ENCODE peak calls at places on chromosomes 5 and 9, in seven cellular contexts. W, H, M, E, I, T and C are unnamed samples.

GRCh38 chr5:31663519-31663918 is 24.6 kb downstream of the PDZD2 start:
- DNase-seq in W (no peak), H (no peak), M (no peak), E (no peak), I (peak; percentile 14), T (no peak), C (peak; percentile 25)

GRCh38 chr9:12497790-12498189 is 195.4 kb upstream of the TYRP1 start:
- DNase-seq in W (no peak), H (no peak), M (no peak), E (no peak), I (no peak), T (no peak), C (no peak)

GRCh38 chr5:91379602-91380490 is 3.3 kb downstream of the ARRDC3 start:
- DNase-seq in W (peak; percentile 96), H (peak; percentile 97), M (peak; percentile 64), E (peak; percentile 94), I (peak; percentile 84), T (peak; percentile 98), C (peak; percentile 96)

GRCh38 chr5:170660531-170660930 is 123.0 kb upstream of the GABRP start:
- DNase-seq in W (no peak), H (no peak), M (no peak), E (no peak), I (no peak), T (no peak), C (no peak)

GRCh38 chr9:88033303-88033702 is 59.0 kb upstream of the CDK20 start:
- DNase-seq in W (peak; percentile 21), H (no peak), M (no peak), E (no peak), I (no peak), T (no peak), C (no peak)

GRCh38 chr9:113992276-113992951 is 85.7 kb downstream of the AMBP start:
- DNase-seq in W (no peak), H (no peak), M (no peak), E (peak; percentile 95), I (peak; percentile 48), T (no peak), C (peak; percentile 66)

GRCh38 chr5:71587709-71588532 is 781 bp downstream of the MCCC2 start:
- DNase-seq in W (no peak), H (no peak), M (no peak), E (no peak), I (no peak), T (no peak), C (no peak)

GRCh38 chr5:69238760-69239251 is 4.1 kb downstream of the CDK7 start:
- DNase-seq in W (no peak), H (no peak), M (peak; percentile 69), E (no peak), I (no peak), T (no peak), C (no peak)

GRCh38 chr5:181223729-181224389 is 778 bp downstream of the TRIM41 start:
- DNase-seq in W (peak; percentile 60), H (no peak), M (no peak), E (peak; percentile 80), I (no peak), T (peak; percentile 83), C (peak; percentile 83)

GRCh38 chr5:76393035-76393680 is 9.9 kb upstream of the IQGAP2 start:
- DNase-seq in W (no peak), H (peak; percentile 60), M (no peak), E (no peak), I (no peak), T (no peak), C (no peak)

GRCh38 chr5:151601376-151601775 is 10.2 kb upstream of the FAT2 start:
- DNase-seq in W (no peak), H (no peak), M (no peak), E (no peak), I (no peak), T (no peak), C (no peak)

GRCh38 chr9:98022447-98022846 is 34.1 kb upstream of the NANS start:
- DNase-seq in W (no peak), H (no peak), M (no peak), E (peak; percentile 51), I (no peak), T (no peak), C (no peak)

GRCh38 chr5:79284852-79285251 is 48.9 kb downstream of the JMY start:
- DNase-seq in W (no peak), H (no peak), M (no peak), E (no peak), I (no peak), T (no peak), C (no peak)

GRCh38 chr5:139574641-139575312 is 13.6 kb downstream of the UBE2D2 start:
- DNase-seq in W (no peak), H (peak; percentile 57), M (no peak), E (no peak), I (no peak), T (no peak), C (no peak)

GRCh38 chr9:132200706-132201105 is 38.8 kb downstream of the NTNG2 start:
- DNase-seq in W (no peak), H (no peak), M (no peak), E (no peak), I (no peak), T (no peak), C (no peak)

GRCh38 chr5:108641596-108641995 is 106.1 kb upstream of the FER start:
- DNase-seq in W (no peak), H (no peak), M (no peak), E (no peak), I (no peak), T (no peak), C (no peak)

GRCh38 chr5:59069438-59070079 is 486.7 kb downstream of the RAB3C start:
- DNase-seq in W (no peak), H (peak; percentile 32), M (no peak), E (peak; percentile 75), I (peak; percentile 28), T (no peak), C (no peak)

GRCh38 chr5:119470851-119471451 is 18.7 kb downstream of the HSD17B4 start:
- DNase-seq in W (no peak), H (peak; percentile 56), M (no peak), E (no peak), I (no peak), T (no peak), C (no peak)

GRCh38 chr5:7392401-7393024 is 3.4 kb upstream of the ADCY2 start:
- DNase-seq in W (peak; percentile 43), H (peak; percentile 60), M (no peak), E (peak; percentile 76), I (no peak), T (no peak), C (no peak)

GRCh38 chr5:153513171-153513570 is 22.7 kb downstream of the GRIA1 start:
- DNase-seq in W (no peak), H (no peak), M (no peak), E (no peak), I (no peak), T (no peak), C (no peak)

GRCh38 chr9:95875305-95876137 is at the start of gene ERCC6L2:
- DNase-seq in W (peak; percentile 95), H (peak; percentile 99), M (peak; percentile 93), E (peak; percentile 99), I (peak; percentile 90), T (peak; percentile 97), C (peak; percentile 94)

GRCh38 chr9:90680534-90680933 is 37.9 kb upstream of the DIRAS2 start:
- DNase-seq in W (no peak), H (no peak), M (no peak), E (no peak), I (no peak), T (no peak), C (no peak)

GRCh38 chr9:108272350-108272899 is 583.4 kb downstream of the ACTL7B start:
- DNase-seq in W (peak; percentile 77), H (peak; percentile 41), M (no peak), E (peak; percentile 67), I (peak; percentile 6), T (peak; percentile 66), C (peak; percentile 41)

GRCh38 chr5:78738104-78738503 is 89.5 kb upstream of the LHFPL2 start:
- DNase-seq in W (no peak), H (no peak), M (no peak), E (no peak), I (no peak), T (no peak), C (no peak)

GRCh38 chr5:131587541-131587940 is 47.5 kb downstream of the RAPGEF6 start:
- DNase-seq in W (no peak), H (no peak), M (no peak), E (no peak), I (no peak), T (no peak), C (no peak)

GRCh38 chr5:139061274-139061673 is 136.9 kb downstream of the SIL1 start:
- DNase-seq in W (no peak), H (no peak), M (no peak), E (peak; percentile 91), I (peak; percentile 13), T (peak; percentile 74), C (peak; percentile 72)

GRCh38 chr5:53001541-53001940 is 12.4 kb downstream of the ITGA2 start:
- DNase-seq in W (no peak), H (no peak), M (no peak), E (no peak), I (no peak), T (no peak), C (no peak)
- H3K4me1 ChIP-seq in W (no peaks in the 10 kb centered on the region), H (no peaks in the 10 kb centered on the region), M (peaks cover 40% of the 10 kb centered on the region), E (peaks cover 2% of the 10 kb centered on the region), I (no peaks in the 10 kb centered on the region), T (peaks cover 3% of the 10 kb centered on the region), C (no peaks in the 10 kb centered on the region)

GRCh38 chr5:149410721-149411432 is 31.8 kb upstream of the IL17B start:
- DNase-seq in W (no peak), H (no peak), M (no peak), E (no peak), I (no peak), T (peak; percentile 57), C (no peak)
- H3K27ac ChIP-seq in W (peak overlapping the region; percentile 83), H (no peak overlapping the region), M (no peak overlapping the region), E (no peak overlapping the region), I (peak overlapping the region; percentile 71), T (peak overlapping the region; percentile 60), C (peak overlapping the region; percentile 66)

DNA sequence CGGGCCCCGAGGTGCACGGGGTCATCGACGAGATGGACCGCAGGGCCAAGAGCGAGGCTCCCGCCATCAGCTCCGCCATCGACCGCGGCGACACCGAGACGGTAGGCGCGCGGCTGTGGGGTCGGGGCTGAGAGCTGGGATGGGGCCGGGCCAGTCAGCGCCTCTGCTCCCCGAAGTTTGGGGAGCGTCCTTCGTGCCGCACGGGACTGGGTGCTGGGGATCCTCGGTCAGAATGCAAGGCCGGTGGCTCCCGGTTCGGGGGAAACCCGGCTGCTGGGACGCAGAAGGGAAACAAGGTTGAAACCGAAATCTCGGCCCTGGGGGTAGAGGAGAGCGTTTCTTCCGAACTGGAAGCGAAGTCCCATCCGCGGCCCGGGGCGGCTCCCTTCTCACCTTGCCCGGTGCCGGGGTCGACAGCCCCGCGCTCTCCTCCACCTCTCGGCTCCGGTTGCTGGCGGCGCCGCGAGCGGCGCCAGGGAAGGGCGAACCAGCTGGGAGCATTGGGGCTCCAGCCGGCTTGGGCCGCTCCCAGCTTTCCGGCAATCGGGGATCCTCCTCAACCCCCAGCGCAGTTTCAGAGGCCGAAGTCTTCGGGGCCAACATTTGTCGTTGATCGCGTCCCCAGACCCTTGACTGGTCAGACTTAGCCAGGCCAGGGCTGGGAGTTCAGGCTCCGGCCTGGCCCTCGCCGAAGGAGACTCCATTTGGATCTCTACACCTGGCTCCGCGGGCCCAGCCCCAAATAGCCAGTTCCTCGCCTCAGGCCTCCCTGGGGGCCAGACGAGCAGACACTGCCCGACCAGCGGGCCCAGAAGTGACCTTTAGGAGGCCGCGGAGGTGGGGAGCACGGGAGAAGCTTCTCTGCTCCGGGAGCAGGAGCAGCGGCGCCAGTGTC is 1.0 kb downstream of the LHX2 start:
- DNase-seq in W (no peak), H (no peak), M (no peak), E (no peak), I (no peak), T (no peak), C (no peak)
- H3K4me1 ChIP-seq in W (peaks cover 18% of the 10 kb centered on the region), H (peaks cover 4% of the 10 kb centered on the region), M (no peaks in the 10 kb centered on the region), E (peaks cover 15% of the 10 kb centered on the region), I (peaks cover 24% of the 10 kb centered on the region), T (peaks cover 45% of the 10 kb centered on the region), C (peaks cover 11% of the 10 kb centered on the region)

GRCh38 chr9:2032234-2032633 is 17.1 kb downstream of the SMARCA2 start:
- DNase-seq in W (no peak), H (no peak), M (no peak), E (no peak), I (no peak), T (no peak), C (no peak)
- H3K27ac ChIP-seq in W (no peak overlapping the region), H (no peak overlapping the region), M (no peak overlapping the region), E (no peak overlapping the region), I (no peak overlapping the region), T (no peak overlapping the region), C (no peak overlapping the region)